ENCODE peak calls at places on chromosomes 4 and X, in five cellular contexts. G, L, Z, E and R are unnamed samples.

GRCh38 chr4:84237008-84237407 is 262.1 kb downstream of the NKX6-1 start:
- DNase-seq in E (no peak), Z (no peak), L (peak), G (no peak), R (no peak)

GRCh38 chr4:23737571-23737970 is 152.3 kb downstream of the PPARGC1A start:
- DNase-seq in Z (no peak), E (no peak), G (no peak), L (no peak), R (no peak)

GRCh38 chr4:165810726-165811125 is 62.3 kb upstream of the TLL1 start:
- DNase-seq in E (no peak), L (peak), G (no peak), Z (no peak), R (no peak)

GRCh38 chr4:41693629-41694028 is 54.9 kb downstream of the PHOX2B start:
- DNase-seq in Z (no peak), E (no peak), G (peak), L (peak), R (no peak)

GRCh38 chr4:38495481-38495880 is 168.5 kb upstream of the KLF3 start:
- DNase-seq in L (no peak), G (peak), E (no peak), Z (no peak), R (no peak)

GRCh38 chr4:152010680-152011079 is 249.9 kb upstream of the GATB start:
- DNase-seq in Z (no peak), L (no peak), E (no peak), G (peak), R (no peak)

GRCh38 chr4:72494156-72494555 is 74.9 kb downstream of the ADAMTS3 start:
- DNase-seq in Z (no peak), E (no peak), L (no peak), G (no peak), R (no peak)

GRCh38 chr4:153143527-153144348 is 60.5 kb upstream of the TRIM2 start:
- DNase-seq in L (no peak), G (no peak), E (no peak), Z (no peak), R (peak)

GRCh38 chrX:129945131-129945530 is 37.3 kb upstream of the BCORL1 start:
- DNase-seq in G (no peak), L (peak), Z (no peak), E (no peak), R (no peak)

GRCh38 chr4:103067841-103068547 is 8.6 kb downstream of the SLC9B2 start:
- DNase-seq in L (peak), E (no peak), Z (no peak), G (no peak), R (no peak)

GRCh38 chrX:9738146-9738545 is 27.5 kb downstream of the GPR143 start:
- DNase-seq in G (no peak), Z (no peak), L (no peak), E (no peak), R (no peak)

GRCh38 chrX:117543885-117544284 is 572.7 kb downstream of the KLHL13 start:
- DNase-seq in E (no peak), L (no peak), G (no peak), Z (no peak), R (no peak)

GRCh38 chrX:123450217-123450616 is 266.1 kb downstream of the GRIA3 start:
- DNase-seq in E (no peak), G (peak), L (peak), Z (no peak), R (no peak)

GRCh38 chrX:14420876-14421275 is 108.5 kb upstream of the GLRA2 start:
- DNase-seq in L (peak), Z (no peak), E (no peak), G (no peak), R (peak)

GRCh38 chr4:47490550-47490949 is 5.5 kb downstream of the ATP10D start:
- DNase-seq in G (peak), E (no peak), L (peak), Z (peak), R (peak)
- TF ChIP-seq CTCF in G (peak), E (peak), L (peak), Z (peak), R (no peak)

GRCh38 chrX:145549476-145549875 is 268.2 kb upstream of the SLITRK2 start:
- DNase-seq in G (no peak), L (no peak), Z (no peak), E (no peak), R (no peak)

DNA sequence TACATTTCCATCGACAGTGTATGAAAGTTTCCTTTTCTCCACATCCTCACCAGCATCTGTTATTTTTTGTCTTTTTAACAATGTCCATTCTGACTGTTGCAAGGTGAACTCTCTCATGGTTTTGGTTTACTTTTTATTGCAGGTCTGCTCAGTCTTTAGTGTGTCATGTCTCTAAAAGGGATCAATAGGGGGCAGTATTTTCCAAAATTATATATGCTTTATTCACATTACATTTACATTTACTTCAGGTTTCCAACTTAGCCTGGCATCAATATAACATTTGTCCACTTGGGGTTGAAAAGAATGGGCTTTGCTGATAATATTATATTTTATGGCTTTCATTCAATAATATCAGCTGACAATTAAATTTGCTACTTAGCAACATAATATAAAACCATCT is 265.0 kb upstream of the SLITRK2 start:
- DNase-seq in L (peak), Z (no peak), G (no peak), E (no peak), R (no peak)
- TF ChIP-seq CTCF in L (no peak), Z (no peak), G (peak), E (no peak), R (no peak)

GRCh38 chrX:52216541-52216940 is 31.9 kb downstream of the MAGED4 start:
- DNase-seq in E (no peak), G (no peak), L (no peak), Z (no peak), R (no peak)

GRCh38 chrX:52213276-52213675 is 28.6 kb downstream of the MAGED4 start:
- DNase-seq in L (no peak), E (no peak), Z (no peak), G (no peak), R (no peak)

GRCh38 chrX:52220936-52221335 is 36.2 kb downstream of the MAGED4 start:
- DNase-seq in G (no peak), E (no peak), Z (no peak), L (no peak), R (no peak)

DNA sequence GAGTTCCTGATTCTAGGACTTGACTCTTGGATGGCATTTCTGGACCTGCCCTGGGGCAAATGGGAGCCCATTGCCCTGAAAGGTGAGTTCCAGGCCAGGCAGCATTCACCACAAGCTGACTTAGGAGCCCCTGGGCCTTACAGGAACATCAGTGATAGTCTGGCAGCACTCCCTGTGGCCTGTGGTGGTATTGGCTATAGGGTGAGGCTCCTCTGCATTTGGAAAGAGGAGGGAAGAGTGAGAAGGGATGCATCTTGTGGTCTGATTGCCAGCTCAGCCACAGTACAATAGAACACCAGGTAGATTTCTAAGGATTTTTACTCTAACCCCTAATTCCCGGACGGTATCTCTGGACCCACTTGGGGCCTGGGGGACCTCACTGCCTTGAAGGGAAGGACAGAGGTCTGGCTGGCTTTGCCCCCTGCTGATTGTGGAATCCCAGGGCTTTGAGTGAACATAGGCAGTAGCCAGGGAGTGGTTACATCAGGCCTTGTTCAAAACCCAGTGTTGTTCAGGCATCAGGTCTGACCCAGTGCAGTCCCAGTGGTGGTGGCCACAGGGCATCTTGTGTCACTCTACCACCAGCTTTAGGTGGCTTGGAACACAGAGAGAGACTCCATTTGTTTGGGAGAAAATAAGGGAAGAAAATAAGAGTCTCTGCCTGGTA is 32.9 kb downstream of the MAGED4 start:
- DNase-seq in G (peak), Z (no peak), L (no peak), E (no peak), R (no peak)
- TF ChIP-seq CTCF in G (peak), Z (no peak), L (no peak), E (no peak), R (no peak)

GRCh38 chr4:64157397-64157796 is 251.9 kb downstream of the TECRL start:
- DNase-seq in E (no peak), L (no peak), G (no peak), Z (no peak), R (no peak)

GRCh38 chr4:64156253-64156652 is 253.0 kb downstream of the TECRL start:
- DNase-seq in E (no peak), Z (no peak), G (no peak), L (no peak), R (no peak)

DNA sequence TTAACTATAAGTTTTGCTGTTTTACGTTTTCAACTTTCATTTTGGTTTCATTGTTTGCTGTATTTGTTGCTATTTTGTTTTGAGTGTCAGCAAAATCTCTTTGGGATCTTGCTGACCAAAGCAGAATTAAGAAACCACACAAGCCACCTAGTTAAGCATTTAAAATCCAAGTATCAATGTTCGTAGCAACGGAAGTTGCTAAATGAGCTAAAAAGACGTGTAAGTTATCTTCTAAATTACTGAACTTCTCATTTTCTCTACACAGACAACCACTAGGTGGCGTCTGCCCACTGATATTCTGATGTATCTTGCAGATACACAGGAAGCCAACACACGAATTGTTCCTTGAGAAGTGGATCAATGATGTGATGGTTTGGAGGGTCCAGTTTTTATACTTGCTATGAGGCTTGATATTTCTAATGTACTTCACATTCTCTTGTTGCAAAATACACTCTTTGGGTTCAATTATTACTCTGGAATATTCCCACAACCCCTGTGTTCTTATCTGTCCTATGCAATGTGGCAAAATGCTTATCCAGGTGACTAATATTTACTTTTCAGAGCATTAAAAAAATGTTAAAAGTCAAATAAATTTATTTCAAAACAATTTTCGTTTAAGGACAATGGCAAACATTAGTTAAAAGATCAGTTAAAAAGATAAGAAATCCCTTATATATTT is 250.5 kb downstream of the TECRL start:
- DNase-seq in L (peak), E (peak), G (peak), Z (peak), R (peak)
- TF ChIP-seq CTCF in L (peak), E (peak), G (peak), Z (peak), R (peak)

GRCh38 chr4:154741131-154741530 is 2.7 kb upstream of the LRAT start:
- DNase-seq in Z (no peak), L (no peak), G (peak), E (no peak), R (no peak)

GRCh38 chr4:154740462-154740861 is 3.3 kb upstream of the LRAT start:
- DNase-seq in E (no peak), Z (no peak), G (peak), L (no peak), R (no peak)

GRCh38 chr4:154743683-154744340 is at the start of gene LRAT:
- DNase-seq in Z (no peak), L (peak), E (no peak), G (peak), R (no peak)

GRCh38 chr4:154741877-154742851 is 1.6 kb upstream of the LRAT start:
- DNase-seq in Z (no peak), E (no peak), L (no peak), G (peak), R (no peak)

DNA sequence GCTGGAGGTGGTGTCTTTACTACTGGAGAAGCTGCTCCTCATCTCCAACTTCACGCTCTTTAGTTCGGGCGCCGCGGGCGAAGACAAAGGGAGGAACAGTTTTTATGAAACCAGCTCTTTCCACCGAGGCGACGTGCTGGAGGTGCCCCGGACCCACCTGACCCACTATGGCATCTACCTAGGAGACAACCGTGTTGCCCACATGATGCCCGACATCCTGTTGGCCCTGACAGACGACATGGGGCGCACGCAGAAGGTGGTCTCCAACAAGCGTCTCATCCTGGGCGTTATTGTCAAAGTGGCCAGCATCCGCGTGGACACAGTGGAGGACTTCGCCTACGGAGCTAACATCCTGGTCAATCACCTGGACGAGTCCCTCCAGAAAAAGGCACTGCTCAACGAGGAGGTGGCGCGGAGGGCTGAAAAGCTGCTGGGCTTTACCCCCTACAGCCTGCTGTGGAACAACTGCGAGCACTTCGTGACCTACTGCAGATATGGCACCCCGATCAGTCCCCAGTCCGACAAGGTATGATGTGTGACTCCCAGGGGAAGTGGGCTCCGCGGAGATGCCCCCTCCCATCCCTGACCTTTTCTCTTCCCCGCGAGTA is 645 bp downstream of the LRAT start:
- DNase-seq in G (peak), L (no peak), Z (no peak), E (no peak), R (no peak)
- TF ChIP-seq CTCF in G (no peak), L (no peak), Z (no peak), E (no peak), R (no peak)

GRCh38 chrX:68841251-68842049 is 12.6 kb downstream of the EFNB1 start:
- DNase-seq in E (no peak), L (no peak), Z (no peak), G (no peak), R (no peak)
- TF ChIP-seq CTCF in E (no peak), L (no peak), Z (no peak), G (no peak), R (no peak)